ENCODE peak calls at places on chromosomes 12 and 14, in seven cellular contexts. J is OCI-LY7, D is tibial artery, R is adipocyte, Z is A673, N is foreskin fibroblast, K is IMR-90. V is an unnamed sample.

GRCh38 chr12:52007158-52007921 is 594 bp downstream of the TAMALIN start:
- DNase-seq in N (no peak), R (peak; percentile 32), J (no peak), D (no peak), Z (peak; percentile 34), K (no peak), V (no peak)

GRCh38 chr14:55103005-55103640 is 25.9 kb upstream of the LGALS3 start:
- DNase-seq in R (peak; percentile 95), N (peak; percentile 98), D (peak; percentile 88), Z (peak; percentile 55), J (peak; percentile 84), K (peak; percentile 95), V (no peak)

GRCh38 chr14:102922490-102923200 is at the start of gene AMN:
- DNase-seq in D (no peak), Z (no peak), R (peak; percentile 41), K (no peak), N (no peak), J (no peak), V (no peak)

GRCh38 chr14:90383731-90384542 is 12.9 kb upstream of the CALM1 start:
- DNase-seq in R (peak; percentile 54), K (peak; percentile 46), D (peak; percentile 81), J (peak; percentile 33), Z (peak; percentile 56), N (peak; percentile 31), V (peak; percentile 62)

GRCh38 chr14:93957333-93957710 is 19.0 kb downstream of the ASB2 start:
- DNase-seq in D (no peak), J (peak; percentile 22), R (no peak), Z (no peak), K (no peak), N (no peak), V (no peak)

GRCh38 chr12:38157933-38158401 is 158.6 kb upstream of the ALG10B start:
- DNase-seq in R (no peak), J (no peak), Z (no peak), K (no peak), D (peak; percentile 59), N (no peak), V (no peak)

GRCh38 chr12:89882051-89882450 is 173.4 kb upstream of the ATP2B1 start:
- DNase-seq in K (peak; percentile 89), Z (no peak), J (no peak), N (no peak), R (peak; percentile 65), D (no peak), V (peak; percentile 14)

GRCh38 chr14:104696671-104697316 is 7.4 kb downstream of the INF2 start:
- DNase-seq in Z (no peak), J (no peak), K (no peak), R (no peak), N (no peak), D (no peak), V (no peak)

GRCh38 chr12:39619660-39620433 is at the start of gene ABCD2:
- DNase-seq in N (peak; percentile 73), J (peak; percentile 87), R (peak; percentile 83), Z (peak; percentile 79), D (peak; percentile 79), K (peak; percentile 58), V (peak; percentile 62)

GRCh38 chr12:24425601-24425970 is 476.1 kb upstream of the SOX5 start:
- DNase-seq in Z (no peak), R (no peak), D (no peak), J (no peak), K (peak; percentile 86), N (peak; percentile 2), V (no peak)

GRCh38 chr12:130076126-130076525 is 86.1 kb upstream of the FZD10 start:
- DNase-seq in N (no peak), K (no peak), R (no peak), J (no peak), D (no peak), Z (no peak), V (no peak)

GRCh38 chr14:55578511-55578910 is 1.5 kb upstream of the KTN1 start:
- DNase-seq in N (no peak), D (no peak), Z (no peak), R (no peak), K (no peak), J (no peak), V (no peak)

DNA sequence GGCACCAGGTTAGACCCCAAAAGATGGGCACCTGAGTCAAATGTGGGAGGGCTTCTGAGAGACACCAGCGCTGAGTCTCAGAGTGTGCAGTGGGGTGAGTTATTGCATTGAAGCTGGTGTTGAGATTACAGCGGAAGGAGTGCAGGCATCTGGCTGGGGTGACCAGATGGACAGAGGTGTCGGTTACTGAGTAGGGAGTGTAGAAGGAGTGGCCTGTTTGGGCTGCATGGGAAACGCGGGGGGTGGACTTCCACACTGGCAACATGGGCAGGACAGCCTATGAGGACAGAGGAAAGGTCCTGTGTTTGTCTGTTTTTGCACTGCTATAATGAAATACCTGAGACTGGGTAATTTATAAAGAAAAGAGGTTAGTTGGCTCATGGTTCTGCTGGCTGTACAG is 45.2 kb downstream of the PLXNC1 start:
- DNase-seq in J (no peak), D (no peak), K (no peak), N (no peak), R (no peak), Z (no peak), V (no peak)
- H3K4me3 ChIP-seq in J (no peak overlapping the region), D (no peak overlapping the region), K (no peak overlapping the region), N (no peak overlapping the region), R (no peak overlapping the region), Z (no peak overlapping the region), V (no peak overlapping the region)

GRCh38 chr12:12356886-12357696 is at the start of gene BORCS5:
- DNase-seq in Z (peak; percentile 98), J (peak; percentile 99), R (peak; percentile 96), K (peak; percentile 87), D (peak; percentile 98), N (peak; percentile 91), V (peak; percentile 99)

GRCh38 chr12:12353807-12354206 is 3.1 kb upstream of the BORCS5 start:
- DNase-seq in N (no peak), R (no peak), K (no peak), J (no peak), D (no peak), Z (no peak), V (no peak)

GRCh38 chr12:12356467-12356885 is 402 bp upstream of the BORCS5 start:
- DNase-seq in Z (no peak), K (no peak), D (no peak), R (no peak), N (no peak), J (no peak), V (no peak)

GRCh38 chr12:12357697-12358476 is 1.0 kb downstream of the BORCS5 start:
- DNase-seq in R (peak; percentile 67), J (peak; percentile 46), K (peak; percentile 34), Z (peak; percentile 66), D (no peak), N (peak; percentile 21), V (peak; percentile 87)

GRCh38 chr12:12358528-12358927 is 1.6 kb downstream of the BORCS5 start:
- DNase-seq in Z (peak; percentile 14), K (no peak), J (peak; percentile 33), R (no peak), N (no peak), D (no peak), V (peak; percentile 69)
- H3K4me3 ChIP-seq in Z (peak overlapping the region; percentile 72), K (no peak overlapping the region), J (peak overlapping the region; percentile 81), R (peak overlapping the region; percentile 97), N (peak overlapping the region; percentile 90), D (peak overlapping the region; percentile 80), V (peak overlapping the region; percentile 88)

DNA sequence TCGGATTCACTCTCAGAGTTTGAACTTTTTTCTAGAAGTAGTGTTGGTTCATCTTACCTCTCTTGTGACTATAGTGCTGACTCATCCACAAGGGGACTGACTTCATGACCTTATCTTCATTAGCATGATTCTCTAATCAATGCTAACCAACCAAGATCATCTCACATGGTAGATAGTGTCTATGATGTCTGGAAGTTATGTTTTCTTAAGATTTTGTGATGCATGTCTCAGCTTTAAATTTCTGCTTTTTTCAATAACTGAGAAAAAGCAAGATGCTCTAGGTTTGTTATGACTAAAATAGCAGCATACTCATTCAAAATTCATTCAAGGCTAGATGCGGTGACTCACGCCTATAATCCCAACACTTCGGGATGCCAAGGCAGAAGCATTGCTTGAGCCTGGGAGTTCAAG is 12.3 kb upstream of the SLC35E3 start:
- DNase-seq in R (peak; percentile 65), D (no peak), K (peak; percentile 85), Z (no peak), J (no peak), N (peak; percentile 30), V (no peak)
- H3K4me3 ChIP-seq in R (no peak overlapping the region), D (no peak overlapping the region), K (no peak overlapping the region), Z (no peak overlapping the region), J (no peak overlapping the region), N (no peak overlapping the region), V (no peak overlapping the region)

GRCh38 chr12:53217930-53218307 is 10.9 kb upstream of the ITGB7 start:
- DNase-seq in R (peak; percentile 40), D (no peak), Z (no peak), K (peak; percentile 27), N (no peak), J (no peak), V (no peak)

GRCh38 chr12:53219956-53220856 is 11.8 kb downstream of the RARG start:
- DNase-seq in J (peak; percentile 83), R (peak; percentile 82), Z (peak; percentile 88), D (no peak), N (peak; percentile 87), K (peak; percentile 78), V (peak; percentile 89)

GRCh38 chr12:53219116-53219955 is 12.3 kb upstream of the ITGB7 start:
- DNase-seq in K (peak; percentile 66), R (peak; percentile 65), J (no peak), N (no peak), D (peak; percentile 77), Z (peak; percentile 41), V (peak; percentile 58)

GRCh38 chr12:53217049-53217929 is 10.2 kb upstream of the ITGB7 start:
- DNase-seq in Z (peak; percentile 59), D (no peak), J (no peak), R (peak; percentile 72), K (no peak), N (peak; percentile 74), V (no peak)

DNA sequence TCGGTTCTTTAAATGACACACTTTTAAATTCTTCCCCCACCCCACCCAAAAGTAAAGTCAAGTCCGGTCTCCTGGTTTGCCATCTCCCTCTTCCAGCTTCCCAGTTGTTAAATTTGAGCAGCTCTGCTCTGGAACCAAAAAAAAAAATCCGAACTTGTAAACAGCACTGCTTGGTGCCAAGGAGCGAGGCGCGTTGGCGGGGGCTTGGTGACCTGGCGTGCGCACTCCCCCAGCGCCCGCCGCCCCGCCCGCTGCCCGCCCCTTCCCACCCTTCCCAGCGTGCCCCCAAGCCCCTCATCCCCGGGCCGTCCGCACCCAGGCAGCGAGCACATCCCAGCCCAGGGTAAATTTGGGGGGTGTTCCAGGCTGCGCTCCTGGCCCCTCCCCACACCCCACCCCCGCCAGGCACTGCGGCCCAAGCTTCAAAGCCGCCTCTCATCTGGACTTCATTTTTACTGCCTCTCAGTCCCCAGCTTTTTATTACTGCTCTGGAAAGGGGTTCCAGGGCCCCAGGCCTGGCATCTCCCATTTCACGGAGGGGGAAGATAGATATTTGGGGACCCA is 11.6 kb upstream of the ITGB7 start:
- DNase-seq in K (no peak), J (no peak), Z (no peak), D (peak; percentile 77), N (no peak), R (peak; percentile 71), V (no peak)
- H3K4me3 ChIP-seq in K (peak overlapping the region; percentile 53), J (peak overlapping the region; percentile 74), Z (peak overlapping the region; percentile 64), D (peak overlapping the region; percentile 66), N (peak overlapping the region; percentile 69), R (peak overlapping the region; percentile 96), V (no peak overlapping the region)